ENCODE peak calls at places on chromosomes 2 and 18, in four cellular contexts. E, T, C and B are unnamed samples.

GRCh38 chr2:239089884-239090283 is 242.0 kb downstream of the TWIST2 start:
- DNase-seq in C (no peak), T (no peak), E (no peak), B (no peak)

GRCh38 chr2:127053731-127054603 is 53.0 kb downstream of the BIN1 start:
- DNase-seq in T (no peak), C (no peak), E (peak), B (no peak)

GRCh38 chr2:177383935-177384334 is 8.6 kb upstream of the AGPS start:
- DNase-seq in E (no peak), T (no peak), C (no peak), B (no peak)

GRCh38 chr18:12010187-12010802 is 29.0 kb downstream of the IMPA2 start:
- DNase-seq in E (no peak), C (no peak), T (no peak), B (no peak)

GRCh38 chr18:52312321-52312720 is 27.7 kb upstream of the DCC start:
- DNase-seq in C (no peak), T (no peak), E (no peak), B (no peak)

GRCh38 chr2:62038980-62039771 is 133.7 kb downstream of the COMMD1 start:
- DNase-seq in C (peak), E (no peak), T (no peak), B (peak)

GRCh38 chr2:237547841-237548416 is 18.4 kb upstream of the PRLH start:
- DNase-seq in T (no peak), E (no peak), C (no peak), B (peak)

GRCh38 chr2:118242216-118242615 is 153.9 kb downstream of the INSIG2 start:
- DNase-seq in C (no peak), E (no peak), T (no peak), B (no peak)

GRCh38 chr2:182240862-182241371 is 185.9 kb downstream of the PDE1A start:
- DNase-seq in T (no peak), C (peak), E (peak), B (peak)

GRCh38 chr18:78716022-78716421 is 263.6 kb upstream of the SALL3 start:
- DNase-seq in T (no peak), C (no peak), E (no peak), B (no peak)

GRCh38 chr18:49677762-49678398 is 116.0 kb downstream of the LIPG start:
- DNase-seq in T (no peak), E (no peak), C (peak), B (no peak)

GRCh38 chr2:7736646-7737305 is 819.6 kb downstream of the RNF144A start:
- DNase-seq in E (peak), C (no peak), T (no peak), B (peak)

GRCh38 chr2:18814387-18814786 is 225.0 kb upstream of the NT5C1B start:
- DNase-seq in E (no peak), C (no peak), T (no peak), B (peak)

DNA sequence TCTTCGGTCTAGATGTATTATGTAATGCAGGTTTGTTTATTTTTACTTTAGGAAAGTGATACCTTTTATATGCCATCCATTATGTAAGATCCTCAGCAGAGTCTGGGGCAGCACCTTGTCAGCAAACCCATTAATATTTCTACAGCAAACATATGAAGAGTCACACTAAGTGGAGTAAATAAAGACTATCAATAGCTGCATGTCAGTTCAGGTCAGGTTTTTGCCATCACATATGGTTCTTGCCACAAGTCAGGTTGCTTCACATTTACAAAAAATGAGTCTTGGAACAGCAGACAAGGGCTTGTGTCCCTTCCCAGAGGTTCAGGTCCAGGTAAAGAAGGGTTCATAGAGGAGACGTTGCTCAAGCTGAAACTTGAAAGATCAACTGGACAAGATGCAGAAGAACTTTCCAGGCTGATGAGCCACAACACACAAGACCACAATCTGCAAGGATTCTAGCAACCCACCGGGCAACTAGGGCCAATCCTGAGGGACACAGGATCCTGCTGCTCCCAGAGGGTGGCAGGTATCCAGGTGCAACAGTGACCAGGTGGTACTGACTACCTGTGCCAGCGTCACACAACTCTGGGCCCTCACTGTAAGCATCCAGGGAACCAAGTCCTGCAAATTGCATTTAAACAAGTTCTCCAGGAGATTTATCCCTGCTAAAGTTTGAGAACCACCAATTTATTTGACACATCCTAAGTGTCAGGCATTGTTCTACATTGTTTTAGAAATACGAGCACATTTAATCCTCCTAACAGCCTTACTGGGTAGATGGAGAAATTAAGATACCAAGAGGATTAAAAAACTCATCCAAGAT is 215.8 kb downstream of the ALPK2 start:
- DNase-seq in T (no peak), E (no peak), C (no peak), B (no peak)
- TF ChIP-seq ELK1 in T (no peak), E (no peak), C (no peak), B (no peak)

GRCh38 chr2:218540015-218540414 is 28.1 kb downstream of the USP37 start:
- DNase-seq in C (no peak), E (no peak), T (no peak), B (peak)
- TF ChIP-seq ELK1 in C (no peak), E (no peak), T (no peak), B (no peak)

GRCh38 chr18:42131044-42131939 is 176.3 kb downstream of the PIK3C3 start:
- DNase-seq in C (no peak), T (no peak), E (no peak), B (no peak)
- TF ChIP-seq ELK1 in C (no peak), T (no peak), E (no peak), B (no peak)

GRCh38 chr2:133817680-133818566 is 249.7 kb upstream of the NCKAP5 start:
- DNase-seq in C (no peak), E (peak), T (no peak), B (peak)
- TF ChIP-seq ELK1 in C (no peak), E (no peak), T (no peak), B (no peak)